ENCODE peak calls at places on chromosomes 3 and 15, in four cellular contexts. S is brain microvascular endothelial cell; E is CD8-positive, alpha-beta T cell; Q is IMR-90. I is an unnamed sample.

GRCh38 chr3:97871788-97872187 is 50.0 kb downstream of the CRYBG3 start:
- DNase-seq in E (no peak), S (no peak), Q (peak; percentile 41), I (no peak)

GRCh38 chr3:55558316-55558715 is 71.2 kb upstream of the WNT5A start:
- DNase-seq in Q (peak; percentile 64), S (peak; percentile 9), E (no peak), I (peak; percentile 72)

GRCh38 chr3:11734-12133 is 184.8 kb upstream of the CHL1 start:
- DNase-seq in E (no peak), S (no peak), Q (no peak), I (no peak)

GRCh38 chr3:63724987-63725386 is 72.5 kb downstream of the SNTN start:
- DNase-seq in Q (peak; percentile 87), S (peak; percentile 92), E (no peak), I (peak; percentile 98)

GRCh38 chr15:93040288-93041158 is 48.5 kb downstream of the RGMA start:
- DNase-seq in Q (no peak), S (no peak), E (no peak), I (no peak)

GRCh38 chr15:70096215-70096974 is 1.3 kb downstream of the TLE3 start:
- DNase-seq in E (peak; percentile 49), Q (peak; percentile 56), S (peak; percentile 25), I (peak; percentile 59)

GRCh38 chr3:169634618-169635236 is 28.8 kb downstream of the MECOM start:
- DNase-seq in S (no peak), Q (no peak), E (no peak), I (peak; percentile 50)

GRCh38 chr3:43998841-43999805 is 242.6 kb upstream of the TOPAZ1 start:
- DNase-seq in Q (no peak), E (no peak), S (peak; percentile 31), I (peak; percentile 40)

GRCh38 chr15:101070502-101071273 is 151.5 kb downstream of the LRRK1 start:
- DNase-seq in Q (peak; percentile 89), E (no peak), S (peak; percentile 51), I (peak; percentile 85)

GRCh38 chr3:140316895-140317400 is 360.9 kb upstream of the TRIM42 start:
- DNase-seq in Q (no peak), E (no peak), S (no peak), I (no peak)

GRCh38 chr3:110314512-110315114 is 757.0 kb upstream of the NECTIN3 start:
- DNase-seq in S (peak; percentile 63), E (peak; percentile 56), Q (peak; percentile 39), I (peak; percentile 45)

GRCh38 chr3:195455789-195456188 is 13.0 kb upstream of the ACAP2 start:
- DNase-seq in S (no peak), Q (no peak), E (no peak), I (no peak)

GRCh38 chr3:56296361-56296760 is 171.9 kb downstream of the ERC2 start:
- DNase-seq in E (no peak), Q (no peak), S (no peak), I (no peak)

GRCh38 chr3:156761713-156762575 is 64.2 kb upstream of the LEKR1 start:
- DNase-seq in S (no peak), E (no peak), Q (peak; percentile 60), I (peak; percentile 92)
- TF ChIP-seq CTCF in S (no peak), E (no peak), Q (peak; percentile 32), I (peak; percentile 35)

GRCh38 chr3:53426918-53427317 is 67.5 kb upstream of the CACNA1D start:
- DNase-seq in E (no peak), Q (no peak), S (no peak), I (no peak)
- TF ChIP-seq CTCF in E (no peak), Q (no peak), S (peak; percentile 12), I (no peak)

GRCh38 chr15:31977812-31978662 is 52.3 kb upstream of the CHRNA7 start:
- DNase-seq in S (peak; percentile 19), E (peak; percentile 57), Q (peak; percentile 14), I (peak; percentile 24)
- TF ChIP-seq CTCF in S (peak; percentile 95), E (peak; percentile 70), Q (peak; percentile 68), I (peak; percentile 52)

GRCh38 chr3:108493862-108494261 is 16.5 kb downstream of the MYH15 start:
- DNase-seq in S (no peak), Q (no peak), E (no peak), I (no peak)
- TF ChIP-seq CTCF in S (peak; percentile 53), Q (peak; percentile 31), E (no peak), I (no peak)

GRCh38 chr3:49120438-49121135 is at the start of gene USP19:
- DNase-seq in Q (peak; percentile 90), S (peak; percentile 81), E (peak; percentile 93), I (peak; percentile 90)
- TF ChIP-seq CTCF in Q (no peak), S (no peak), E (no peak), I (no peak)

GRCh38 chr3:105423392-105423791 is 56.7 kb downstream of the ALCAM start:
- DNase-seq in Q (peak; percentile 59), E (no peak), S (no peak), I (no peak)
- TF ChIP-seq CTCF in Q (no peak), E (no peak), S (no peak), I (no peak)

DNA sequence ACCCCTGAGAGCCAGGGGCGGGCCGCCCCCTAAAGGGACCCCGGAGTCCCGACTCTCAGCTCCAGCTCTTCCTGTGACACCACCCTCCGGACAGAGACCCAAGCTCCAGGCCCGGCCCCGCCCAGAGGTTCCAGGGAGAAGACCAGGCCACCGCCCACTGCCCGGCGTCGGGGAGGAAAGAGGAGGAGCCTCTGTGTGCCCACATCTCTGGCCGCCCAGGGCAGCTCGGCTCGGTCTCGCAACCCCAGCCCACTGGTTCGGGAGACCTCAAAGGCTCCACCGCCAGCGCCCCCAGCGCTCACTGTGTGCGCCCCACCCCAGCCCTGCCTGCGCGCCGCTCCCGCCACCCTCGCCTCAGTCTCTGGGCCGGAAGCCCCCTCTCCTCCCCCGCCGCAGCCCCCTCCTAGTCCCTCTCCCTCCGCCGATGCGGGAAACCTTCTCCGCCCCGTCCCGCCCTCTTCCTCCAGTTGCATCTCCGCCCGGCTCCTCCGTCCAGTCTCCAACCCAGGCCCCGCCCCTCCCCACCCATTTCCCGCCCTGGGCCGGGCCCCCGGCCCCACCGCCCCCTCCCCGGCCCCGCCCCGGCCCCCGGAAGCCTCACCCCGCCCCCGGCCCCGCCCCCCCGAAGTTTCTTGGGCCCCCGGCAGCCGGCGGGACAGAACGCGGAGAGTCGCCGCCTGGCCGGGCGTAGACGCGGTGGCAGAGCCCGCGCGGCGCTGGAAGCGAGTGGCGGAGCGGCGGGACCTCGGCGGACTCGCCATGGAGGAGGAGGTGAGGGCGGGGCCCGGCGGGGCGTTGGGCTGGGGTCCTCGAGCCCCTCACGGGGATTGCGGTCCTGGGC is at the start of gene PLEKHO2:
- DNase-seq in S (peak; percentile 89), Q (peak; percentile 92), E (peak; percentile 92), I (peak; percentile 96)
- TF ChIP-seq CTCF in S (no peak), Q (peak; percentile 35), E (peak; percentile 40), I (no peak)

GRCh38 chr15:58749532-58750337 is at the start of gene ADAM10:
- DNase-seq in S (peak; percentile 97), Q (peak; percentile 99), E (peak; percentile 98), I (peak; percentile 99)
- TF ChIP-seq CTCF in S (no peak), Q (no peak), E (no peak), I (no peak)

DNA sequence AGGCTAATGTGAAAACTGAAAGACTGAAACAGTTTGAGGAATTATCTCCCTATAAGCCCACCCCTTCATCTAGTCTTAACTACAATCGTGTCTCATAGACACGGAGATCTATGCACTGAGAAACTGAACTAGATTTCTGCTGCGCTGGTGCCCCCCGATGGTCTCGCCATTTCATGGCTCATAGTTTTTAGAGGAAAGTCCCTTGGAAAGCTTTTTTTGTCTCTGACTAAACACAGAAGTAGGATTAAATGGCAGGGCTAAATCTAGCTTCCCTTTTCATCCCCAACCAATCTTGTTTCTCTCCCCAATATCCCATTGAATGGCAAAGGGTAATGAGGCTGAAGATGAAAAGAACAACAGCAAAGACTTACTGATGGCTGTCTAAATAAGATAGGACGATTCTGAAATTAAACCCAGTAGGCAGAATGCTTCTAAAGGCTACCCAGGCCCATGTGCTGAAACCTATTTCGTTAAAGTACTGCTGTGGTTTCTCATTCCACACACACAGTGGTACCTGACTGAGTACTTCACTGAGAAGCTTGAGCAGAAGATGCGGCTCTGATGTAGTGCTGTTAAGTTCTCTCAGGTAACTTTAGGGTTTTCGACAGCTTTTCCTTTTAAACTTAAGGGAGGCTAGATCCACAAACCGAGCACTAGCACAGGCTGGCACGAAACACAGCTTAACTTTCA is 142.7 kb downstream of the GADL1 start:
- DNase-seq in Q (peak; percentile 62), S (peak; percentile 55), E (peak; percentile 61), I (peak; percentile 46)
- TF ChIP-seq CTCF in Q (peak; percentile 65), S (peak; percentile 73), E (peak; percentile 55), I (peak; percentile 65)

GRCh38 chr15:77907824-77908751 is 169.4 kb downstream of the TBC1D2B start:
- DNase-seq in E (peak; percentile 47), S (peak; percentile 64), Q (peak; percentile 18), I (peak; percentile 46)
- TF ChIP-seq CTCF in E (no peak), S (peak; percentile 72), Q (peak; percentile 32), I (no peak)

I was measured in fibroblast of lung.